ENCODE peak calls at places on chromosomes 16 and 17, in five cellular contexts. One of them, this sample, is unnamed.

GRCh38 chr16:3020604-3021448 is 658 bp downstream of the TNFRSF12A start:
- DNase-seq in body of pancreas: peak; percentile 97
- DNase-seq in A549: peak; percentile 93
- DNase-seq in stomach: peak; percentile 78
- DNase-seq in K562: peak; percentile 76
- DNase-seq in this sample: peak; percentile 84

GRCh38 chr16:11629071-11630030 is 38.9 kb upstream of the SNN start:
- DNase-seq in body of pancreas: peak; percentile 67
- DNase-seq in A549: no peak
- DNase-seq in stomach: no peak
- DNase-seq in K562: no peak
- DNase-seq in this sample: no peak

GRCh38 chr16:69338557-69339288 is 641 bp downstream of the COG8 start:
- DNase-seq in body of pancreas: peak; percentile 77
- DNase-seq in A549: no peak
- DNase-seq in stomach: no peak
- DNase-seq in K562: no peak
- DNase-seq in this sample: peak; percentile 37

GRCh38 chr17:29358421-29358820 is 31.7 kb upstream of the TAOK1 start:
- DNase-seq in body of pancreas: no peak
- DNase-seq in A549: no peak
- DNase-seq in stomach: no peak
- DNase-seq in K562: no peak
- DNase-seq in this sample: no peak

GRCh38 chr16:46687486-46687885 is 1.5 kb downstream of the VPS35 start:
- DNase-seq in body of pancreas: no peak
- DNase-seq in A549: no peak
- DNase-seq in stomach: no peak
- DNase-seq in K562: no peak
- DNase-seq in this sample: no peak

GRCh38 chr16:55640714-55641327 is 15.0 kb upstream of the SLC6A2 start:
- DNase-seq in body of pancreas: no peak
- DNase-seq in A549: no peak
- DNase-seq in stomach: no peak
- DNase-seq in K562: no peak
- DNase-seq in this sample: no peak

GRCh38 chr17:32281011-32281451 is 15.4 kb downstream of the RHBDL3 start:
- DNase-seq in body of pancreas: peak; percentile 72
- DNase-seq in A549: no peak
- DNase-seq in stomach: peak; percentile 43
- DNase-seq in K562: no peak
- DNase-seq in this sample: no peak

GRCh38 chr16:87457724-87458423 is 35.0 kb downstream of the ZCCHC14 start:
- DNase-seq in body of pancreas: no peak
- DNase-seq in A549: peak; percentile 36
- DNase-seq in stomach: no peak
- DNase-seq in K562: no peak
- DNase-seq in this sample: no peak

GRCh38 chr17:8685396-8685795 is 54.9 kb upstream of the MYH10 start:
- DNase-seq in body of pancreas: no peak
- DNase-seq in A549: no peak
- DNase-seq in stomach: no peak
- DNase-seq in K562: no peak
- DNase-seq in this sample: no peak

GRCh38 chr16:30394603-30395154 is 541 bp upstream of the ZNF48 start:
- DNase-seq in body of pancreas: no peak
- DNase-seq in A549: no peak
- DNase-seq in stomach: no peak
- DNase-seq in K562: peak; percentile 27
- DNase-seq in this sample: peak; percentile 78

GRCh38 chr17:13750783-13751484 is 149.2 kb upstream of the HS3ST3A1 start:
- DNase-seq in body of pancreas: no peak
- DNase-seq in A549: no peak
- DNase-seq in stomach: no peak
- DNase-seq in K562: peak; percentile 4
- DNase-seq in this sample: no peak

GRCh38 chr16:70661918-70662641 is 15.7 kb downstream of the IL34 start:
- DNase-seq in body of pancreas: no peak
- DNase-seq in A549: no peak
- DNase-seq in stomach: no peak
- DNase-seq in K562: no peak
- DNase-seq in this sample: no peak

GRCh38 chr17:65370669-65371126 is 190.8 kb downstream of the AXIN2 start:
- DNase-seq in body of pancreas: peak; percentile 66
- DNase-seq in A549: peak; percentile 17
- DNase-seq in stomach: peak; percentile 67
- DNase-seq in K562: no peak
- DNase-seq in this sample: no peak

GRCh38 chr16:58464047-58464915 is 35.7 kb upstream of the NDRG4 start:
- DNase-seq in body of pancreas: peak; percentile 28
- DNase-seq in A549: no peak
- DNase-seq in stomach: peak; percentile 29
- DNase-seq in K562: no peak
- DNase-seq in this sample: peak; percentile 18

GRCh38 chr16:70789231-70789926 is 11.6 kb downstream of the VAC14 start:
- DNase-seq in body of pancreas: peak; percentile 39
- DNase-seq in A549: peak; percentile 79
- DNase-seq in stomach: peak; percentile 47
- DNase-seq in K562: no peak
- DNase-seq in this sample: peak; percentile 13

GRCh38 chr17:51164911-51165679 is 1.1 kb upstream of the NME2 start:
- DNase-seq in body of pancreas: peak; percentile 15
- DNase-seq in A549: peak; percentile 28
- DNase-seq in stomach: no peak
- DNase-seq in K562: no peak
- DNase-seq in this sample: no peak

GRCh38 chr17:45241315-45242011 is 19.8 kb downstream of the FMNL1 start:
- DNase-seq in body of pancreas: peak; percentile 63
- DNase-seq in A549: no peak
- DNase-seq in stomach: peak; percentile 60
- DNase-seq in K562: peak; percentile 45
- DNase-seq in this sample: no peak

GRCh38 chr17:44900894-44901293 is 1.6 kb upstream of the EFTUD2 start:
- DNase-seq in body of pancreas: no peak
- DNase-seq in A549: peak; percentile 58
- DNase-seq in stomach: no peak
- DNase-seq in K562: no peak
- DNase-seq in this sample: peak; percentile 24

GRCh38 chr16:79270011-79270410 is 330.5 kb downstream of the MAF start:
- DNase-seq in body of pancreas: no peak
- DNase-seq in A549: no peak
- DNase-seq in stomach: no peak
- DNase-seq in K562: no peak
- DNase-seq in this sample: no peak

GRCh38 chr16:8565498-8565897 is 24.8 kb downstream of the TMEM114 start:
- DNase-seq in body of pancreas: no peak
- DNase-seq in A549: no peak
- DNase-seq in stomach: no peak
- DNase-seq in K562: no peak
- DNase-seq in this sample: peak; percentile 21

DNA sequence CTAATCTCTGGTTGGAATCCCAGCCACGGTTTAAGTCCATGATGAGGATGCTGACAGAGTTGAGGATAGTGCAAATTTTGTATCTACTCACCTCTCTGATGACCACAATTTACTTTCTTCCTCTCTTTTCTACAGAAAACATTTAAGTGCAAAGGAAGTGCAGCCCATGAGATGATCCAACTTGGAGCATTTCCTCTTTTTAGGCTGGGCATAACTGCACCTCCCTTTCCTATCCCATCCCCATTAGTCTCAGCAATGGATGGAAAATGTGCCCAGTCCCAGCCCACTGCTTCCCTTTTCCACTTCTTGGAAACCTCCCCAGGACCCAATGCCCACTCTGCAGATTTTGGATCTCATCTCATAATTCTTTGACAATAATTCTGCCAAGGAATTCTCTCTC is 16.6 kb upstream of the CCL8 start:
- DNase-seq in body of pancreas: no peak
- DNase-seq in A549: no peak
- DNase-seq in stomach: no peak
- DNase-seq in K562: no peak
- DNase-seq in this sample: no peak
- TF ChIP-seq POLR2A in body of pancreas: no peak
- TF ChIP-seq POLR2A in A549: no peak
- TF ChIP-seq POLR2A in stomach: no peak
- TF ChIP-seq POLR2A in K562: no peak
- TF ChIP-seq POLR2A in this sample: no peak

GRCh38 chr17:42530952-42531454 is 5.0 kb upstream of the NAGLU start:
- DNase-seq in body of pancreas: peak; percentile 68
- DNase-seq in A549: no peak
- DNase-seq in stomach: no peak
- DNase-seq in K562: no peak
- DNase-seq in this sample: no peak

GRCh38 chr17:42527932-42528331 is 8.1 kb upstream of the NAGLU start:
- DNase-seq in body of pancreas: no peak
- DNase-seq in A549: no peak
- DNase-seq in stomach: no peak
- DNase-seq in K562: no peak
- DNase-seq in this sample: peak; percentile 64

GRCh38 chr17:42535400-42536047 is 517 bp upstream of the NAGLU start:
- DNase-seq in body of pancreas: no peak
- DNase-seq in A549: no peak
- DNase-seq in stomach: no peak
- DNase-seq in K562: peak; percentile 4
- DNase-seq in this sample: no peak

GRCh38 chr17:42529054-42529453 is 7.0 kb upstream of the NAGLU start:
- DNase-seq in body of pancreas: no peak
- DNase-seq in A549: no peak
- DNase-seq in stomach: no peak
- DNase-seq in K562: no peak
- DNase-seq in this sample: no peak

GRCh38 chr17:42531455-42532354 is 4.3 kb upstream of the NAGLU start:
- DNase-seq in body of pancreas: peak; percentile 75
- DNase-seq in A549: peak; percentile 86
- DNase-seq in stomach: peak; percentile 70
- DNase-seq in K562: peak; percentile 56
- DNase-seq in this sample: peak; percentile 82
- TF ChIP-seq POLR2A in body of pancreas: no peak
- TF ChIP-seq POLR2A in A549: peak; percentile 57
- TF ChIP-seq POLR2A in stomach: no peak
- TF ChIP-seq POLR2A in K562: no peak
- TF ChIP-seq POLR2A in this sample: no peak

GRCh38 chr17:77319211-77320031 is 178.7 kb downstream of the SEC14L1 start:
- DNase-seq in body of pancreas: peak; percentile 74
- DNase-seq in A549: peak; percentile 93
- DNase-seq in stomach: peak; percentile 88
- DNase-seq in K562: peak; percentile 89
- DNase-seq in this sample: no peak
- TF ChIP-seq POLR2A in body of pancreas: no peak
- TF ChIP-seq POLR2A in A549: peak; percentile 46
- TF ChIP-seq POLR2A in stomach: no peak
- TF ChIP-seq POLR2A in K562: peak; percentile 91
- TF ChIP-seq POLR2A in this sample: peak; percentile 43

DNA sequence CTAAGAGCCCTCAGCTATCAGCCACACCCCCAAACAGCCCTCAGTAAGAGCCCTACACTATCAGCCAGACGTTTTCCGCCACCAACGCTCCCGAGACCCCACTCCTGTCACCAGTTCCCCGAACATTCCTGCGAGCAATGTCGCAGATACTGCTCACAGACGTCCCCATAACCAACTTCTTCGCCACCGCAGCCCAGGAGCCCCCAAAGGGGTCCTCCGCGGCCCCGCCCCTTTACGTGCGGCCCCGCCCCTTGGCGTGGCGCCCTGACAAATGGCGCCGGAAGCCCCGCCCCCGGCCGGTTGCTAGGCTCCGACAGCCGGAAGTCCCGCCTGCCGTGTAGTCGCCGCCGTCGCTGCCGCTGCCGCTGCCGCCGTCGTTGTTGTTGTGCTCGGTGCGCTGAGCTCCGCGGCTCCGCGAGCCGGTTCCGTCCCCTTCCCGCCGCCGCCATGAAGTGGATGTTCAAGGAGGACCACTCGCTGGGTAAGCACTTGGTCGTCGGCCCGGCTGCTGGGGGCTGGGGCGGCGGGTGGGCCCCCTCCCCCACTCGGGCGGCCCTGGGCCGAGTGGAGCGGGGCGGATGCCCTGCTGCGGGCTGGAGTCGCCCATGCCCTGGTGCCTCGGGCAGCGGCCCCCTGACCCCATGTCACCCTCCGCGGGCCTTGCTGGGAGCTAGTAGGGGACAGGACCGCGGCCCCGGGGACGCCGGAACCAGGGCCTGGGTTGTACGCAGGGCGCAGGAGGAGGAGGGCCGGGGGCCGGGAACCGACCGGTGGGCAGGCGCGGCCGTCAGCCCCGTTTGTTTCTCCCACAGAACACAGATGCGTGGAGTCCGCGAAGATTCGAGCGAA is at the start of gene GABARAPL2:
- DNase-seq in body of pancreas: peak; percentile 85
- DNase-seq in A549: peak; percentile 74
- DNase-seq in stomach: peak; percentile 86
- DNase-seq in K562: peak; percentile 92
- DNase-seq in this sample: peak; percentile 90
- TF ChIP-seq POLR2A in body of pancreas: peak; percentile 28
- TF ChIP-seq POLR2A in A549: peak; percentile 61
- TF ChIP-seq POLR2A in stomach: no peak
- TF ChIP-seq POLR2A in K562: peak; percentile 68
- TF ChIP-seq POLR2A in this sample: peak; percentile 68

GRCh38 chr17:40345161-40346034 is 19.1 kb downstream of the GJD3 start:
- DNase-seq in body of pancreas: peak; percentile 86
- DNase-seq in A549: peak; percentile 72
- DNase-seq in stomach: peak; percentile 70
- DNase-seq in K562: peak; percentile 82
- DNase-seq in this sample: peak; percentile 46
- TF ChIP-seq POLR2A in body of pancreas: no peak
- TF ChIP-seq POLR2A in A549: no peak
- TF ChIP-seq POLR2A in stomach: no peak
- TF ChIP-seq POLR2A in K562: no peak
- TF ChIP-seq POLR2A in this sample: no peak

DNA sequence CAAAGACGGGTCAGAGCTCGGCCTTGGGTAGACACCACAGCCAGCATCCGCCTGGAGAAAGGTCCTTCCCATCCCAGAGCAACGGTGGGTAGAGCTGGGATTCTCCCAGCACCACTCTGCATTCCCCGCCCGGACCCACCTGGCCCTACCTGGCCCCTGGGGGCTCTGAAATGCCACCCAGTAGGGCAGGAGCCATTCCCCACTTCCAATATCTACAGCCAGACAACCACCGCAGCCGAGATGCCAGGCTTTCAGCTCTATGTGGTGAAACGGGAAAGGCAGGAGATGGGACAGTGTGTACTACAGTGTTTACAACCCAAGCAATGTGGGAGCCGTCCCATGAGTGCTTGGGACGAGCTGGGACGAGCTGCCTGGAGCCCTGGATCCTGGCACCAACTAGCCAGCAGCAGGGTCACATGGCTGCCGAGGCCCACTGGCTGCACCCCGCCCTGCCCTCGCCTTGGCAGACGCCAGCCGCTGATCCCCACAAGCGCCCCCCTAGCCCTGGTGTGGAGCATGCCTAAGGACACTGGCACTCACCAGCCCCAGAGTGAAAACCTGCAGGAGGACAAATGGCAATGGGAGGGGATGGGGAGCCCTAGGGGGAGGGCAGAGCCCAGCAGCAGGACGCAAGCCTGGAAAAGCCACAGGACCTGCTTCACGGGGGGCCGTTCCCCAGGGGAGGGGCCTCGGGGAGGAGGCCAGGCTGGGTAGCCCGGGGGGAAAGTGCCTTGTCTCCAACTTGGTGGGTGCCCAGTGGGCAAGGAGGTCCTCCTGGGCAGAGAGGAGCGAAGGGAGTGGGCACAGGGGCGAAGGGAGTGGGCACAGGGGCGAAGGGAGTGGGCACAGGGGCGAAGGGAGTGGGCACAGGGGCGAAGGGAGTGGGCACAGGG is 13.5 kb downstream of the TMC6 start:
- DNase-seq in body of pancreas: no peak
- DNase-seq in A549: no peak
- DNase-seq in stomach: no peak
- DNase-seq in K562: no peak
- DNase-seq in this sample: no peak
- TF ChIP-seq POLR2A in body of pancreas: no peak
- TF ChIP-seq POLR2A in A549: no peak
- TF ChIP-seq POLR2A in stomach: no peak
- TF ChIP-seq POLR2A in K562: peak; percentile 45
- TF ChIP-seq POLR2A in this sample: no peak